ENCODE peak calls at places on chromosomes 11 and 22, in six cellular contexts. Y is K562, U is GM23248, Q is colonic mucosa, T is SK-N-SH, G is IMR-90. C is an unnamed sample. For H3K9me3, the result is how much of the 10 kb centered on the place peaks cover.

GRCh38 chr22:41239443-41240128 is 1.1 kb downstream of the CHADL start:
- DNase-seq in T (no peak), Q (no peak), G (no peak), Y (no peak), U (peak), C (no peak)

GRCh38 chr11:69044111-69045013 is 4.4 kb upstream of the TPCN2 start:
- DNase-seq in T (peak), U (peak), Y (peak), G (peak), Q (peak), C (peak)

GRCh38 chr11:83020942-83021779 is 50.5 kb downstream of the RAB30 start:
- DNase-seq in U (no peak), T (no peak), G (no peak), Q (no peak), Y (no peak), C (no peak)

GRCh38 chr11:12157241-12157661 is 46.9 kb downstream of the MICAL2 start:
- DNase-seq in T (no peak), Q (no peak), G (peak), Y (no peak), U (peak), C (no peak)

GRCh38 chr11:12201016-12201985 is 90.9 kb downstream of the MICAL2 start:
- DNase-seq in U (peak), Y (peak), Q (no peak), T (peak), G (peak), C (no peak)

GRCh38 chr11:21909145-21909544 is 283.7 kb upstream of the ANO5 start:
- DNase-seq in G (no peak), T (no peak), U (no peak), Q (no peak), Y (no peak), C (no peak)

GRCh38 chr11:119115484-119116234 is 5.7 kb upstream of the HINFP start:
- DNase-seq in U (no peak), Y (peak), Q (no peak), T (no peak), G (no peak), C (no peak)

GRCh38 chr11:132234878-132235277 is 864.5 kb downstream of the NTM start:
- DNase-seq in U (peak), Y (no peak), Q (no peak), T (no peak), G (peak), C (no peak)

GRCh38 chr11:121841487-121842167 is 274.4 kb downstream of the BLID start:
- DNase-seq in Q (no peak), Y (no peak), G (peak), T (no peak), U (peak), C (no peak)

GRCh38 chr11:25981998-25982397 is 349.9 kb upstream of the ANO3 start:
- DNase-seq in G (peak), U (peak), Q (peak), T (peak), Y (peak), C (no peak)

GRCh38 chr22:46066691-46067090 is 83.6 kb upstream of the PPARA start:
- DNase-seq in Q (peak), G (no peak), T (no peak), U (peak), Y (no peak), C (no peak)

GRCh38 chr22:16965083-16965482 is 42.9 kb downstream of the GAB4 start:
- DNase-seq in Y (no peak), T (no peak), U (no peak), G (no peak), Q (no peak), C (no peak)

GRCh38 chr22:42269407-42270177 is 861 bp downstream of the TCF20 start:
- DNase-seq in U (peak), T (peak), Y (peak), Q (peak), G (no peak), C (peak)

GRCh38 chr11:16778876-16779275 is 40.4 kb downstream of the C11orf58 start:
- DNase-seq in T (peak), Y (no peak), G (no peak), U (no peak), Q (no peak), C (peak)

GRCh38 chr11:123330471-123330870 is 99.6 kb upstream of the GRAMD1B start:
- DNase-seq in G (no peak), U (no peak), T (no peak), Q (no peak), Y (no peak), C (no peak)

GRCh38 chr11:71988050-71988449 is 10.7 kb upstream of the IL18BP start:
- DNase-seq in U (peak), Y (no peak), T (no peak), Q (no peak), G (peak), C (no peak)

GRCh38 chr22:22706253-22706940 is 62.0 kb downstream of the GGTLC2 start:
- DNase-seq in Y (no peak), U (no peak), G (no peak), Q (no peak), T (no peak), C (no peak)

GRCh38 chr11:102812188-102812587 is 14.2 kb upstream of the MMP1 start:
- DNase-seq in T (no peak), U (no peak), Y (no peak), Q (no peak), G (no peak), C (no peak)

DNA sequence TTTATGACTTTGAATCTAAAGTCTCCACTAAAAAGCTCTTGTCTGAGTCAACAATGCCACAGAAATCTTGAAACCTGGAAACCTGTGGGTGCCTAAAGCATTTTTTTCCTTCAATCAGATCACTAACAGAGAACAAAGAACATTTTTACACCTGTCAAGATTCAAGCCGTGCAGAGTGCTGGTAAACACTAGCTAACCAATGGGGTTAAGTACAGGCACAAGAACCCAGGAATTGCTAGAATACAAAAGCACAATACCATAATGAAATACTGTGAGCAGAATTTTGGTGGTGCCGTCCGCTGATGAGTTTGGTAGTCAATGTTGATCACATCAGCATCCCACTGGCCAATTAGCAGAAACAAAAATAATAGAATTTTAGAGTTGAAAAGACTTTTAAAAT is 380.3 kb upstream of the PITPNB start:
- DNase-seq in U (no peak), T (no peak), Y (no peak), G (no peak), Q (no peak), C (peak)
- H3K9ac ChIP-seq in U (no peak), T (no peak), Y (no peak), G (no peak), Q (no peak), C (no peak)

DNA sequence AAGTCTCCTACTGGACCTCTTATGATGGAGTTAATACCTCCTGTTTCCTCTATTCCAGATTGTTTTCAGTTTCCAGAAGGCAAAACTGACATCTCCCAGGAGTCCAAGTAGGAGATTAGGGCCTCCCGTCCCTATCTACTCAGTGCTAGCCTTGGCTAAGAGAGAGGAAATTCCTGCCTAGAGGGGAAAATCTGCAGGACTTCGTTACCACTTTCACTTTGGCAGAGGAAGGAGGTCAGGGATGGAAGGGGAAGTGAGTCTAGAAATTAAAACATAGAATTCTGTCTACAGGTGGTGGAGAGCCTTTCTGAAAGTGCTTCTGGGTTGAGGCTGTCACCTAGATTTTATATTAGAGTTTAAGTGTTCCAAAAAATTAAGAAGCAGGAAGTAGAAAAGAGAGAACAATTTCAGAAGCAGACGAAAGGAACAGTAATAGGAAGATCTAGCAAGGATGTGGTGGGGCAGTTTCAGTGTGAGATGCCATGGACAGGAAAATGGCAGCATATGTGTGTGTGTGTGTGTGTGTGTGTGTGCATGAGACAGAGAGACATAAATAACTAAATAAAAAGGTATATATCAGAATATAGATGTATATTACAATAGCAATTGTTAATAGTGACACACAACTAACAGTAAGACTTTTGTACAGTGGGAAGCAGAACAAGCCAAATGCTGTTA is 2.4 kb upstream of the TRIM68 start:
- DNase-seq in Q (no peak), U (peak), G (peak), Y (no peak), T (no peak), C (no peak)
- H3K4me3 ChIP-seq in Q (no peak), U (peak), G (peak), Y (no peak), T (peak), C (no peak)

DNA sequence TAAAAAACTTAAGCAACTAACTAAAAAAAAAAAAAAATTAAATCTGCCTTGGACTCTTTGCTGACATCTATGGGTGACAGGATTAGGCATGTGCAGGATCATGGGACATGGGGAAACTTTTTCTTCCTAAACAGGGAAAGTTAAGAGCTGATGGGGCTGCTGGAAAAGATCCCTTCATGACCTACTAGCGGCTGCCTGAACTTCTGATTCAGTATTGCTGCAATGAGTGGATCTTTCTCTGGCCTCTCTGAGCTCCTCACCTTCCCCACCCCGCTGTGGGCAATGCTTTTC is 25.0 kb downstream of the OR5A2 start:
- DNase-seq in Y (no peak), Q (no peak), G (no peak), T (no peak), U (no peak), C (no peak)
- H3K9me3 ChIP-seq in Y (under half), Q (under half), G (under half), T (under half), U (under half), C (under half)

GRCh38 chr11:113974741-113975470 is at the start of gene HTR3A:
- DNase-seq in G (no peak), Y (peak), Q (peak), T (peak), U (no peak), C (peak)

GRCh38 chr11:113982306-113982705 is 7.4 kb downstream of the HTR3A start:
- DNase-seq in T (no peak), Q (no peak), Y (no peak), U (no peak), G (no peak), C (no peak)

GRCh38 chr11:113977701-113978100 is 2.8 kb downstream of the HTR3A start:
- DNase-seq in U (no peak), Y (no peak), T (no peak), Q (no peak), G (no peak), C (no peak)

GRCh38 chr11:113979427-113979826 is 4.5 kb downstream of the HTR3A start:
- DNase-seq in U (no peak), T (no peak), G (no peak), Q (no peak), Y (no peak), C (no peak)

GRCh38 chr11:113977071-113977490 is 2.2 kb downstream of the HTR3A start:
- DNase-seq in G (no peak), Y (no peak), U (no peak), T (no peak), Q (no peak), C (no peak)
- H3K9ac ChIP-seq in G (no peak), Y (no peak), U (no peak), T (no peak), Q (no peak), C (no peak)

GRCh38 chr11:13276852-13277718 is 505 bp upstream of the BMAL1 start:
- DNase-seq in T (peak), U (peak), Y (peak), G (peak), Q (peak), C (peak)

GRCh38 chr11:13276454-13276851 is 1.1 kb upstream of the BMAL1 start:
- DNase-seq in Q (peak), Y (no peak), G (no peak), U (no peak), T (peak), C (no peak)

GRCh38 chr11:13279487-13279834 is 1.9 kb downstream of the BMAL1 start:
- DNase-seq in G (no peak), T (no peak), Y (no peak), U (no peak), Q (no peak), C (no peak)

GRCh38 chr11:13278620-13279486 is 1.3 kb downstream of the BMAL1 start:
- DNase-seq in U (peak), Y (no peak), G (no peak), Q (no peak), T (peak), C (peak)

DNA sequence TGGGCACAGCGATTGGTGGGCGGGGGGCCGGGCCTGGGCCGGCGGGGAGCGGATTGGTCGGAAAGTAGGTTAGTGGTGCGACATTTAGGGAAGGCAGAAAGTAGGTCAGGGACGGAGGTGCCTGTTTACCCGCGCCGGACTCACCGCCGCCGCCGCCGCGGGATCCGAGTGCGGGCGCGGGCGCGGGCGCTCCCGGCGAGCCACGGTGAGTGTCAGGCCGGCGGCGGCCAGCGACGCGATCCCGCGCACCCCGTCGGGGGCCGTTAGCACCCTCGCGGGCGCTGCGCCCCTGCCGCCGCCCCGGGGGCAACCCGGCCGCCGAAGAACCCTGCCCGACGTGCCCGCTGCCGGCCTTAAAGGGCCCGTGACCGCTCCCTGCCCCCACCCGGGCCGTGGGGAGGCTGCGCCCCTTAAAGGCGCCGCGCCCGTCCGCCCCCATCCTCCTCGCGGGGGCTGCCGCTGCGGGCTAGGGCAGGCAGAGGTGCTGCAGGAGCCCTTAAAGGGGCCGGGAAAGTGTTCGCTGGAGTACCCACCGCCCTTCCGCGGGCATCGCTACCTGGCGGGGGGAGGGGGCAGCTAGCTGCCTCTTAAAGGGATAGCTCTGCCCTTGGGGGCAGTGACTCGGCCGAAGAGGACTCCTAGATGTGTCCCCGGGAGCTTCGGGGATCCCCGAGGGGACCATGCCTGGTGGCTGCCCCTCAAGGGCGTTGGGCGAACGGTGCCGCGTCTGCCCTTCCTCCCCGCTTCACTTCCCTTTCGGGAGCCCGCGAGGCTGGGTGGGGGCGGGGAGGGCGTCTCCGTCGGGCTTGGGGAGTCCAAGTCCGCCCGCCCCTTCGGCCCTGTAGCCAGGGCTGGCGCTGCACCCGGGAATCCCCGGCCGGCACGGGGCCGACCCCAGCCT is at the start of gene BMAL1:
- DNase-seq in Y (no peak), U (peak), Q (peak), T (peak), G (no peak), C (peak)
- H3K4me3 ChIP-seq in Y (peak), U (peak), Q (peak), T (peak), G (peak), C (peak)

DNA sequence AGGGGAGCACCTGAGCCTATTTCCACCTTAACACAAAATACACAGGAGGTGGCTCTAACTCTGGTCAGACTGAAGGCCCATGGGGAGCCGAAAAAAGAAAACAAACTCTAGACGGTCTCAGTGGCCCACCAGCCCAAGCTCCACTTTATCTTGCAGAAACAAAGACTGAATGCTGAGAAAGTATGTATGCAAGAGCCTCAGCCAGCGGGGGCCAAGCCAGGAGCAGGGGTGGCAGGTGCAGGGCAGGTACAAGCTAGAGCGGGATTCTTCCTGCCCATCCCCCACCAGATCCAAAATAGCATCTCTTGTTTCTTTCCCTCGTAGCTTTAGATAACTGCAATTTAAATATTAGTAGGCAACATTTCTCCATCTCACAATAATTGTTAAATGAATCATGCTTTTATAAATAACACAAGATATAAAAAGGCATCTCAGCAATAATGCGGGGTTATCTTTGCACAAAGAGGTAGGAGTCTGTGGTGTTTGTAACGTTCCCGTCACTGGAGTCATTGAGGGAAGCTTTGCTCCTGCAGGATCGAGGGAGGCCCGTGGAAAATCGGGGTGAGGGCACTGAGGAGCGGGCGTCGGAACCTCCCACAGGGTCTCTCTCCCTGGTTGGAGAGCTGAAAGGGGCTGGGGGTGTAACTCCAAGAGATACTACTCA is 418.0 kb downstream of the SHANK2 start:
- DNase-seq in Q (no peak), T (no peak), Y (no peak), U (no peak), G (peak), C (peak)
- H3K9me3 ChIP-seq in Q (under half), T (under half), Y (under half), U (under half), G (under half), C (under half)